ENCODE peak calls at places on chromosomes 1 and 21, in ten cellular contexts. G is heart right ventricle; R is right atrium auricular region; Q is thyroid gland; T is esophagus squamous epithelium; A is ovary; C is Peyer's patch; X is A549; U is neural progenitor cell; V is CD4-positive, alpha-beta T cell. L is an unnamed sample. For H3K9me3, the result is how much of the 10 kb centered on the place peaks cover.

GRCh38 chr1:224852901-224853568 is 76.4 kb upstream of the DNAH14 start:
- DNase-seq in T (no peak), C (no peak), G (no peak), A (no peak), R (no peak), Q (no peak), V (no peak), U (peak), X (peak), L (no peak)

GRCh38 chr1:62436039-62436465 is 797 bp upstream of the USP1 start:
- DNase-seq in A (peak), U (no peak), X (peak), R (no peak), C (peak), G (peak), Q (peak), V (peak), T (no peak), L (no peak)

GRCh38 chr1:156090822-156091188 is 8.5 kb upstream of the MEX3A start:
- DNase-seq in X (peak), A (peak), Q (peak), R (peak), V (peak), G (peak), U (peak), T (no peak), C (peak), L (peak)

GRCh38 chr1:161905269-161905884 is 118.3 kb downstream of the OLFML2B start:
- DNase-seq in A (no peak), C (no peak), T (no peak), V (peak), U (peak), R (no peak), X (peak), G (no peak), Q (peak), L (no peak)

GRCh38 chr1:56098956-56099355 is 480.4 kb downstream of the PLPP3 start:
- DNase-seq in R (no peak), X (no peak), T (no peak), G (no peak), C (no peak), Q (no peak), A (no peak), V (no peak), U (no peak), L (no peak)

GRCh38 chr1:171910786-171911185 is 69.5 kb downstream of the DNM3 start:
- DNase-seq in G (no peak), T (no peak), V (no peak), Q (no peak), R (no peak), C (no peak), X (no peak), U (no peak), A (no peak), L (no peak)

GRCh38 chr1:185680453-185680852 is 53.7 kb upstream of the HMCN1 start:
- DNase-seq in A (no peak), X (no peak), R (no peak), T (no peak), V (no peak), C (peak), U (no peak), G (no peak), Q (no peak), L (no peak)

GRCh38 chr1:236990052-236990445 is 14.2 kb downstream of the MT1HL1 start:
- DNase-seq in C (no peak), V (no peak), G (no peak), Q (no peak), X (no peak), R (no peak), U (no peak), T (no peak), A (no peak), L (no peak)

GRCh38 chr1:160620942-160621632 is 25.8 kb downstream of the SLAMF1 start:
- DNase-seq in X (no peak), T (no peak), R (no peak), V (no peak), Q (no peak), U (no peak), C (no peak), A (no peak), G (no peak), L (no peak)

GRCh38 chr1:15411593-15412487 is 2.2 kb downstream of the EFHD2 start:
- DNase-seq in T (peak), R (no peak), U (no peak), G (peak), A (no peak), C (peak), V (peak), Q (peak), X (no peak), L (no peak)

GRCh38 chr1:19869929-19870328 is 12.3 kb upstream of the OTUD3 start:
- DNase-seq in X (no peak), V (no peak), T (no peak), A (no peak), Q (no peak), G (no peak), C (no peak), U (no peak), R (no peak), L (no peak)

GRCh38 chr1:30977105-30977504 is 68.5 kb upstream of the SDC3 start:
- DNase-seq in A (no peak), Q (no peak), U (no peak), X (peak), T (no peak), G (no peak), R (no peak), V (no peak), C (no peak), L (no peak)

GRCh38 chr1:11147371-11147770 is 41.8 kb upstream of the ANGPTL7 start:
- DNase-seq in T (no peak), A (no peak), R (no peak), U (no peak), C (no peak), X (no peak), Q (no peak), G (no peak), V (no peak), L (no peak)

GRCh38 chr1:26724118-26724517 is 28.3 kb downstream of the ARID1A start:
- DNase-seq in G (no peak), Q (no peak), T (no peak), R (no peak), C (no peak), V (no peak), A (no peak), X (no peak), U (no peak), L (no peak)

GRCh38 chr1:156836041-156836654 is 19.5 kb upstream of the SH2D2A start:
- DNase-seq in V (no peak), T (no peak), Q (no peak), U (no peak), A (no peak), C (no peak), G (no peak), X (no peak), R (no peak), L (no peak)

GRCh38 chr1:155834296-155834926 is 22.6 kb downstream of the GON4L start:
- DNase-seq in C (no peak), U (peak), G (no peak), R (peak), T (no peak), V (no peak), A (no peak), Q (no peak), X (peak), L (no peak)

GRCh38 chr1:228898582-228898992 is 163.3 kb downstream of the RHOU start:
- DNase-seq in R (no peak), A (no peak), X (no peak), C (no peak), V (no peak), G (no peak), T (no peak), U (no peak), Q (no peak), L (no peak)

GRCh38 chr21:45299864-45300785 is 12.4 kb upstream of the POFUT2 start:
- DNase-seq in R (no peak), T (no peak), A (peak), G (peak), X (no peak), V (no peak), U (no peak), Q (no peak), C (no peak), L (no peak)

GRCh38 chr1:212119397-212119837 is 83.9 kb downstream of the DTL start:
- DNase-seq in Q (no peak), U (no peak), T (no peak), C (no peak), X (no peak), V (no peak), G (peak), A (no peak), R (peak), L (no peak)

GRCh38 chr1:47853059-47853458 is 144.1 kb downstream of the TRABD2B start:
- DNase-seq in G (no peak), U (no peak), A (no peak), C (no peak), V (no peak), Q (no peak), R (no peak), T (no peak), X (no peak), L (no peak)

GRCh38 chr1:44784094-44785026 is 3.6 kb downstream of the BEST4 start:
- DNase-seq in G (no peak), R (no peak), A (peak), Q (peak), X (no peak), V (no peak), C (peak), U (peak), T (no peak), L (no peak)

GRCh38 chr1:246588322-246588721 is 22.1 kb downstream of the CNST start:
- DNase-seq in V (no peak), Q (no peak), C (no peak), T (no peak), U (no peak), G (no peak), X (no peak), R (no peak), A (no peak), L (no peak)

GRCh38 chr1:227225715-227226346 is 92.5 kb downstream of the CDC42BPA start:
- DNase-seq in G (no peak), X (peak), V (no peak), A (no peak), Q (no peak), T (no peak), R (no peak), U (no peak), C (no peak), L (no peak)

GRCh38 chr21:27511241-27511640 is 544.4 kb upstream of the ADAMTS5 start:
- DNase-seq in C (no peak), U (no peak), X (no peak), V (no peak), G (no peak), A (no peak), R (no peak), Q (no peak), T (no peak), L (no peak)

GRCh38 chr1:22712502-22713271 is 2.0 kb downstream of the EPHB2 start:
- DNase-seq in X (no peak), C (no peak), G (no peak), T (no peak), U (peak), R (no peak), V (no peak), A (peak), Q (no peak), L (no peak)

GRCh38 chr1:179178965-179179364 is 50.5 kb downstream of the ABL2 start:
- DNase-seq in R (no peak), A (no peak), U (no peak), Q (no peak), X (no peak), V (no peak), T (no peak), G (no peak), C (no peak), L (no peak)

GRCh38 chr1:209805875-209806760 is at the start of gene IRF6:
- DNase-seq in X (peak), Q (peak), A (peak), C (peak), T (peak), G (peak), V (peak), U (peak), R (peak), L (peak)

GRCh38 chr1:220551001-220551400 is 23.1 kb downstream of the MARK1 start:
- DNase-seq in A (no peak), T (no peak), X (no peak), Q (no peak), C (no peak), U (no peak), G (no peak), V (no peak), R (no peak), L (no peak)

GRCh38 chr1:89632213-89633102 is 462 bp upstream of the LRRC8C start:
- DNase-seq in C (peak), Q (peak), U (peak), X (peak), A (peak), T (no peak), V (peak), G (peak), R (peak), L (peak)

GRCh38 chr1:20199410-20199809 is 13.1 kb upstream of the PLA2G2C start:
- DNase-seq in X (no peak), Q (no peak), R (no peak), G (no peak), A (no peak), C (no peak), V (no peak), U (no peak), T (no peak), L (no peak)

GRCh38 chr21:45248893-45249381 is 38.8 kb downstream of the POFUT2 start:
- DNase-seq in T (no peak), C (no peak), U (peak), G (no peak), Q (no peak), A (no peak), R (peak), V (no peak), X (no peak), L (no peak)

GRCh38 chr1:47444578-47445465 is 7.0 kb downstream of the FOXD2 start:
- DNase-seq in X (no peak), C (no peak), U (peak), Q (no peak), R (no peak), V (no peak), G (peak), A (no peak), T (no peak), L (no peak)

GRCh38 chr1:56575865-56576264 is 3.5 kb downstream of the PLPP3 start:
- DNase-seq in V (no peak), C (no peak), G (no peak), A (no peak), R (no peak), T (no peak), U (no peak), Q (no peak), X (no peak), L (no peak)

GRCh38 chr1:76492752-76493420 is 374.4 kb upstream of the ST6GALNAC5 start:
- DNase-seq in V (no peak), T (no peak), G (no peak), U (no peak), R (no peak), Q (no peak), X (no peak), A (no peak), C (no peak), L (no peak)

GRCh38 chr1:64469977-64470669 is at the start of gene CACHD1:
- DNase-seq in X (peak), A (peak), V (peak), C (peak), T (no peak), U (peak), Q (peak), G (peak), R (peak), L (peak)

GRCh38 chr1:227388214-227388613 is 69.9 kb upstream of the CDC42BPA start:
- DNase-seq in G (no peak), C (no peak), V (no peak), U (no peak), A (no peak), Q (no peak), R (no peak), T (no peak), X (no peak), L (no peak)

GRCh38 chr1:41655632-41656031 is 171.1 kb upstream of the EDN2 start:
- DNase-seq in V (no peak), C (no peak), A (no peak), G (no peak), R (no peak), T (no peak), Q (no peak), U (no peak), X (no peak), L (no peak)

GRCh38 chr1:41650176-41650519 is 165.7 kb upstream of the EDN2 start:
- DNase-seq in V (peak), T (no peak), Q (peak), G (peak), R (peak), C (no peak), U (no peak), X (no peak), A (no peak), L (no peak)

GRCh38 chr1:41652346-41653124 is 168.1 kb upstream of the EDN2 start:
- DNase-seq in A (no peak), C (no peak), Q (no peak), V (no peak), X (no peak), T (no peak), U (no peak), R (no peak), G (no peak), L (no peak)

GRCh38 chr1:41656088-41656487 is 171.6 kb upstream of the EDN2 start:
- DNase-seq in U (no peak), Q (no peak), X (no peak), R (no peak), A (no peak), T (no peak), C (no peak), G (no peak), V (no peak), L (no peak)

GRCh38 chr1:41653574-41653973 is 169.1 kb upstream of the EDN2 start:
- DNase-seq in R (no peak), G (no peak), V (no peak), U (no peak), Q (no peak), T (no peak), C (no peak), X (no peak), A (no peak), L (no peak)
- TF ChIP-seq CTCF in R (no peak), G (no peak), V (no peak), U (no peak), Q (no peak), T (no peak), C (no peak), X (no peak), A (no peak), L (no peak)

DNA sequence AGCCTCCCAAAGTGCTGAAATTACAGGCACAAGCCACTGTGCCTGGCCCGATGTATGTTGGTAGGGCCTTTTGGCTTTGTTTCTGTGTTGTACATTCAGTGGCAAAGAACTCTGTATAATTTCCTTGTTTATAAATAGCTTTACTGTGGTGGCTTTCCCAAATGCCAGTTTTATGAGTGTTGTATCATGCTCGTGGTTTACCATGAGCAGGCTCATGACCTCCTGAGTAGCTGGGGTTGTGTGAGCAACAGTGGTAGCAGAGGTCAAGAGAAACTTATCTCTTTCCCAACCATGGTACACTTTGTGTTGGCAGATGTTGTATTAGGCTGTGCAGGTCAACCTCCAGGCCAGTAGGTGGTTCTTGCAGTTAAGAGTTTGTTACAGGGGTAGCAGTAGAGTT is 420.4 kb upstream of the BEND5 start:
- DNase-seq in Q (no peak), G (no peak), T (no peak), A (no peak), U (no peak), R (no peak), C (no peak), V (no peak), X (no peak), L (no peak)
- H3K9me3 ChIP-seq in Q (under half), G (under half), T (under half), A (under half), U (half or more), R (under half), C (under half), V (under half), X (under half), L (under half)

DNA sequence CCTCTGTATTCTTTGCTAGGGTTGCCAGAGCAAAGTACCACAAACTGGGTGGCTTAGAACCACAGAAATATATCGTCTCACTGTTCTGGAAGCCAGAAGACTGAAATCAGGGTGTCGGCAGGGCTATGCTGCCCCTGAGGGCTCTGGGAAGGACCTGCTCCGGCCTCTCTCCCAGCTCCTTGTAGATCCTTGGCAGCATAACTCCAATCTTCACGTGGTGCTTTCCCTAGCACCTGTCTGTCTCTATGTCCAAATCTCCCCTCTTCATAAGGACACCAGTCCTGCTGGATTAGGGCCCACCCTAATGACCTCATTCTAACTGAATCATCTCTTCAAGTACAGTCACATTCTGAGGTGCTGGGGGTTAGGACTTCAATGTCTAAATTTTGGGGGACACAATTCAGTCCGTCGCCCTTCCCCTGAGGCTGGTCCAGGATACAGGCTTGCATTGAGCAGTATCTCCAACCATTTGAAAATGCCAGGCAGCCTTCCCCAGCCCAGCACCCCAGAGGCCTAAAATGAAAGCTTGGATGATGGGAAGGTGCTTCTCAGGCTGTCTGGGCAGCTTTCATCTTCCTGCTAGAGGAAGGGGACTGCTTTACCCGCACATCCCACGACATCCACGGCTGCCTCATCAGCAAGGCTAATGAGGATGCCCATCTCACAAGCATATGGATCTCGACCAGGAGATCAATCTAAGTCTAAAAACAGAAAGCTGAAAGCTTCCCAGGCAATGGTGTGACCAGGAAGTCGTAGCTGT is 24.7 kb downstream of the TRIM67 start:
- DNase-seq in V (no peak), X (no peak), A (no peak), R (no peak), U (no peak), C (no peak), Q (no peak), G (no peak), T (no peak), L (no peak)
- TF ChIP-seq CTCF in V (no peak), X (no peak), A (no peak), R (no peak), U (no peak), C (no peak), Q (no peak), G (no peak), T (no peak), L (no peak)

DNA sequence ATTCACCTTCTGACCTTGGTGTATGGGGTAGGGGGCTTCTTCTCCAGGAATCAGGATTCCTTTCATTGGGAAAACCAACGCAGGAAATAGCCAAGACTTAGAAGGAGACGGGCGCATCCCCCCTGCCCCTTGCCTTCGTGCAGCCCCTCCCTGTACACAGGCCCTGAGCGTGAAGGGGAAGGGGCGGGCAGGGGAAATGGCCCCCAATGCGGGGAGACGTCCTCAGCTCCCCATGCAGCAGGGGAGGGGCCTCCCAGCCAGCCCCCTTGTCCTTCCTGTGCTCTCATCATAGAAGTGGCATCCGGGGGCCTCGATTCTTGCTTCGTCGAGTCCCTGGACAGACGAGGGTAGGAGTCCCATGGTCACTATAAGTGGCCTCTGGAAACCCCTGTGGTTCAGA is 116.9 kb downstream of the AJAP1 start:
- DNase-seq in Q (no peak), X (no peak), T (no peak), C (no peak), A (no peak), G (no peak), R (no peak), V (no peak), U (no peak), L (no peak)
- H3K9me3 ChIP-seq in Q (under half), X (under half), T (under half), C (under half), A (under half), G (under half), R (under half), V (under half), U (under half), L (under half)

L was measured in CD8-positive, alpha-beta T cell.